ENCODE peak calls at places on chromosome 10, in six cellular contexts. M, E, Z, K, G and D are unnamed samples.

GRCh38 chr10:91340613-91341362 is 69.4 kb upstream of the HECTD2 start:
- DNase-seq in M (no peak), E (peak), Z (no peak), K (no peak), G (no peak), D (no peak)

GRCh38 chr10:124138195-124138882 is 44.9 kb upstream of the CHST15 start:
- DNase-seq in M (no peak), E (no peak), Z (no peak), K (no peak), G (no peak), D (no peak)

GRCh38 chr10:71419002-71419540 is 22.4 kb downstream of the CDH23 start:
- DNase-seq in M (no peak), E (no peak), Z (no peak), K (no peak), G (no peak), D (no peak)

GRCh38 chr10:104406715-104407517 is 53.3 kb downstream of the CFAP58 start:
- DNase-seq in M (no peak), E (peak), Z (no peak), K (peak), G (no peak), D (peak)

GRCh38 chr10:43846187-43846680 is 197.6 kb upstream of the ZNF32 start:
- DNase-seq in M (peak), E (no peak), Z (no peak), K (no peak), G (no peak), D (no peak)

GRCh38 chr10:50635286-50635685 is 11.5 kb upstream of the SGMS1 start:
- DNase-seq in M (no peak), E (no peak), Z (no peak), K (no peak), G (no peak), D (no peak)

GRCh38 chr10:86144301-86144700 is 222.3 kb downstream of the GRID1 start:
- DNase-seq in M (no peak), E (no peak), Z (no peak), K (no peak), G (no peak), D (no peak)

GRCh38 chr10:93026072-93026471 is 34.5 kb upstream of the CYP26C1 start:
- DNase-seq in M (no peak), E (no peak), Z (no peak), K (no peak), G (no peak), D (no peak)

GRCh38 chr10:106078796-106079576 is 1085.5 kb downstream of the SORCS1 start:
- DNase-seq in M (no peak), E (no peak), Z (no peak), K (no peak), G (no peak), D (no peak)

GRCh38 chr10:21304198-21304597 is 221.3 kb downstream of the SKIDA1 start:
- DNase-seq in M (no peak), E (no peak), Z (no peak), K (no peak), G (no peak), D (no peak)

GRCh38 chr10:15201589-15202300 is 33.3 kb upstream of the NMT2 start:
- DNase-seq in M (no peak), E (no peak), Z (no peak), K (no peak), G (no peak), D (no peak)

GRCh38 chr10:49601857-49602256 is 8.3 kb upstream of the SLC18A3 start:
- DNase-seq in M (no peak), E (no peak), Z (no peak), K (no peak), G (peak), D (no peak)

GRCh38 chr10:23362069-23362830 is 17.7 kb upstream of the C10orf67 start:
- DNase-seq in M (no peak), E (no peak), Z (no peak), K (no peak), G (no peak), D (no peak)

GRCh38 chr10:60986779-60987178 is 42.8 kb upstream of the RHOBTB1 start:
- DNase-seq in M (no peak), E (no peak), Z (no peak), K (no peak), G (no peak), D (no peak)

GRCh38 chr10:101897633-101898032 is 54.0 kb upstream of the KCNIP2 start:
- DNase-seq in M (no peak), E (no peak), Z (no peak), K (no peak), G (peak), D (no peak)

GRCh38 chr10:77713506-77714280 is 76.1 kb upstream of the KCNMA1 start:
- DNase-seq in M (no peak), E (no peak), Z (no peak), K (no peak), G (no peak), D (no peak)

GRCh38 chr10:6621536-6621935 is 41.5 kb upstream of the PRKCQ start:
- DNase-seq in M (no peak), E (no peak), Z (no peak), K (no peak), G (no peak), D (peak)

GRCh38 chr10:127872871-127873600 is 19.7 kb downstream of the CLRN3 start:
- DNase-seq in M (no peak), E (no peak), Z (peak), K (no peak), G (peak), D (no peak)

GRCh38 chr10:127863231-127863825 is 29.4 kb downstream of the CLRN3 start:
- DNase-seq in M (no peak), E (no peak), Z (no peak), K (no peak), G (no peak), D (no peak)

GRCh38 chr10:80487791-80488538 is 33.9 kb downstream of the TSPAN14 start:
- DNase-seq in M (no peak), E (no peak), Z (no peak), K (no peak), G (peak), D (no peak)

GRCh38 chr10:118615888-118616287 is 20.4 kb upstream of the PRLHR start:
- DNase-seq in M (no peak), E (peak), Z (no peak), K (peak), G (no peak), D (peak)

GRCh38 chr10:86652361-86653202 is 1.8 kb upstream of the OPN4 start:
- DNase-seq in M (no peak), E (peak), Z (no peak), K (no peak), G (no peak), D (peak)

GRCh38 chr10:16545126-16545736 is 23.6 kb upstream of the C1QL3 start:
- DNase-seq in M (no peak), E (peak), Z (peak), K (peak), G (no peak), D (peak)

GRCh38 chr10:70747192-70747965 is 37.8 kb downstream of the TBATA start:
- DNase-seq in M (no peak), E (no peak), Z (no peak), K (no peak), G (no peak), D (no peak)

GRCh38 chr10:13225601-13226000 is 8.6 kb downstream of the UCMA start:
- DNase-seq in M (no peak), E (no peak), Z (no peak), K (no peak), G (no peak), D (no peak)